ENCODE peak calls at places on chromosomes 11 and 22, in six cellular contexts. One of them, this sample, is unnamed.

GRCh38 chr11:57711414-57712255 is at the start of gene MED19:
- DNase-seq in NCI-H1417: peak
- DNase-seq in GM04504: peak
- DNase-seq in natural killer cell: peak
- DNase-seq in left cardiac atrium: peak
- DNase-seq in activated T-helper 2 cell treated with anti-CD3 and anti-CD28 coated beads, Interferon-gamma antibody, Interleukin-2, Interleukin-4, amounts not matched to agents 10 μg/mL and 5 μg/mL and 100 μg/mL, durations not matched to agents 14 hours and 24 hours and 36 hours: peak
- DNase-seq in this sample: peak

GRCh38 chr11:38582756-38583155 is 1984.7 kb upstream of the RAG2 start:
- DNase-seq in NCI-H1417: no peak
- DNase-seq in GM04504: no peak
- DNase-seq in natural killer cell: no peak
- DNase-seq in left cardiac atrium: no peak
- DNase-seq in activated T-helper 2 cell treated with anti-CD3 and anti-CD28 coated beads, Interferon-gamma antibody, Interleukin-2, Interleukin-4, amounts not matched to agents 10 μg/mL and 5 μg/mL and 100 μg/mL, durations not matched to agents 14 hours and 24 hours and 36 hours: no peak
- DNase-seq in this sample: no peak

GRCh38 chr11:77065878-77066228 is 918 bp upstream of the CAPN5 start:
- DNase-seq in NCI-H1417: no peak
- DNase-seq in GM04504: no peak
- DNase-seq in natural killer cell: no peak
- DNase-seq in left cardiac atrium: peak
- DNase-seq in activated T-helper 2 cell treated with anti-CD3 and anti-CD28 coated beads, Interferon-gamma antibody, Interleukin-2, Interleukin-4, amounts not matched to agents 10 μg/mL and 5 μg/mL and 100 μg/mL, durations not matched to agents 14 hours and 24 hours and 36 hours: no peak
- DNase-seq in this sample: no peak

GRCh38 chr22:31044262-31044861 is 36.8 kb upstream of the SMTN start:
- DNase-seq in NCI-H1417: no peak
- DNase-seq in GM04504: peak
- DNase-seq in natural killer cell: no peak
- DNase-seq in left cardiac atrium: peak
- DNase-seq in activated T-helper 2 cell treated with anti-CD3 and anti-CD28 coated beads, Interferon-gamma antibody, Interleukin-2, Interleukin-4, amounts not matched to agents 10 μg/mL and 5 μg/mL and 100 μg/mL, durations not matched to agents 14 hours and 24 hours and 36 hours: no peak
- DNase-seq in this sample: no peak

GRCh38 chr11:71562120-71562519 is 3.2 kb upstream of the KRTAP5-10 start:
- DNase-seq in NCI-H1417: no peak
- DNase-seq in GM04504: no peak
- DNase-seq in natural killer cell: no peak
- DNase-seq in left cardiac atrium: no peak
- DNase-seq in activated T-helper 2 cell treated with anti-CD3 and anti-CD28 coated beads, Interferon-gamma antibody, Interleukin-2, Interleukin-4, amounts not matched to agents 10 μg/mL and 5 μg/mL and 100 μg/mL, durations not matched to agents 14 hours and 24 hours and 36 hours: no peak
- DNase-seq in this sample: no peak

GRCh38 chr11:62556872-62557631 is 10.4 kb upstream of the AHNAK start:
- DNase-seq in NCI-H1417: no peak
- DNase-seq in GM04504: no peak
- DNase-seq in natural killer cell: no peak
- DNase-seq in left cardiac atrium: peak
- DNase-seq in activated T-helper 2 cell treated with anti-CD3 and anti-CD28 coated beads, Interferon-gamma antibody, Interleukin-2, Interleukin-4, amounts not matched to agents 10 μg/mL and 5 μg/mL and 100 μg/mL, durations not matched to agents 14 hours and 24 hours and 36 hours: peak
- DNase-seq in this sample: no peak

GRCh38 chr11:47149781-47150180 is 26.9 kb downstream of the ARFGAP2 start:
- DNase-seq in NCI-H1417: no peak
- DNase-seq in GM04504: no peak
- DNase-seq in natural killer cell: no peak
- DNase-seq in left cardiac atrium: no peak
- DNase-seq in activated T-helper 2 cell treated with anti-CD3 and anti-CD28 coated beads, Interferon-gamma antibody, Interleukin-2, Interleukin-4, amounts not matched to agents 10 μg/mL and 5 μg/mL and 100 μg/mL, durations not matched to agents 14 hours and 24 hours and 36 hours: no peak
- DNase-seq in this sample: no peak

GRCh38 chr11:76459299-76459698 is 14.5 kb downstream of the EMSY start:
- DNase-seq in NCI-H1417: no peak
- DNase-seq in GM04504: no peak
- DNase-seq in natural killer cell: no peak
- DNase-seq in left cardiac atrium: no peak
- DNase-seq in activated T-helper 2 cell treated with anti-CD3 and anti-CD28 coated beads, Interferon-gamma antibody, Interleukin-2, Interleukin-4, amounts not matched to agents 10 μg/mL and 5 μg/mL and 100 μg/mL, durations not matched to agents 14 hours and 24 hours and 36 hours: no peak
- DNase-seq in this sample: no peak

GRCh38 chr11:120079750-120080610 is 57.9 kb downstream of the TRIM29 start:
- DNase-seq in NCI-H1417: no peak
- DNase-seq in GM04504: no peak
- DNase-seq in natural killer cell: peak
- DNase-seq in left cardiac atrium: no peak
- DNase-seq in activated T-helper 2 cell treated with anti-CD3 and anti-CD28 coated beads, Interferon-gamma antibody, Interleukin-2, Interleukin-4, amounts not matched to agents 10 μg/mL and 5 μg/mL and 100 μg/mL, durations not matched to agents 14 hours and 24 hours and 36 hours: no peak
- DNase-seq in this sample: no peak

GRCh38 chr22:46094676-46095075 is 55.6 kb upstream of the PPARA start:
- DNase-seq in NCI-H1417: no peak
- DNase-seq in GM04504: no peak
- DNase-seq in natural killer cell: no peak
- DNase-seq in left cardiac atrium: no peak
- DNase-seq in activated T-helper 2 cell treated with anti-CD3 and anti-CD28 coated beads, Interferon-gamma antibody, Interleukin-2, Interleukin-4, amounts not matched to agents 10 μg/mL and 5 μg/mL and 100 μg/mL, durations not matched to agents 14 hours and 24 hours and 36 hours: no peak
- DNase-seq in this sample: no peak

GRCh38 chr11:80844110-80844509 is 1403.3 kb upstream of the TENM4 start:
- DNase-seq in NCI-H1417: no peak
- DNase-seq in GM04504: no peak
- DNase-seq in natural killer cell: no peak
- DNase-seq in left cardiac atrium: no peak
- DNase-seq in activated T-helper 2 cell treated with anti-CD3 and anti-CD28 coated beads, Interferon-gamma antibody, Interleukin-2, Interleukin-4, amounts not matched to agents 10 μg/mL and 5 μg/mL and 100 μg/mL, durations not matched to agents 14 hours and 24 hours and 36 hours: no peak
- DNase-seq in this sample: no peak

GRCh38 chr11:17753153-17753552 is 18.6 kb downstream of the KCNC1 start:
- DNase-seq in NCI-H1417: no peak
- DNase-seq in GM04504: no peak
- DNase-seq in natural killer cell: no peak
- DNase-seq in left cardiac atrium: no peak
- DNase-seq in activated T-helper 2 cell treated with anti-CD3 and anti-CD28 coated beads, Interferon-gamma antibody, Interleukin-2, Interleukin-4, amounts not matched to agents 10 μg/mL and 5 μg/mL and 100 μg/mL, durations not matched to agents 14 hours and 24 hours and 36 hours: no peak
- DNase-seq in this sample: no peak

GRCh38 chr11:68826726-68827125 is 15.0 kb downstream of the CPT1A start:
- DNase-seq in NCI-H1417: no peak
- DNase-seq in GM04504: no peak
- DNase-seq in natural killer cell: no peak
- DNase-seq in left cardiac atrium: no peak
- DNase-seq in activated T-helper 2 cell treated with anti-CD3 and anti-CD28 coated beads, Interferon-gamma antibody, Interleukin-2, Interleukin-4, amounts not matched to agents 10 μg/mL and 5 μg/mL and 100 μg/mL, durations not matched to agents 14 hours and 24 hours and 36 hours: no peak
- DNase-seq in this sample: no peak

GRCh38 chr11:2151500-2152257 is 9.3 kb downstream of the INS start:
- DNase-seq in NCI-H1417: peak
- DNase-seq in GM04504: no peak
- DNase-seq in natural killer cell: peak
- DNase-seq in left cardiac atrium: peak
- DNase-seq in activated T-helper 2 cell treated with anti-CD3 and anti-CD28 coated beads, Interferon-gamma antibody, Interleukin-2, Interleukin-4, amounts not matched to agents 10 μg/mL and 5 μg/mL and 100 μg/mL, durations not matched to agents 14 hours and 24 hours and 36 hours: peak
- DNase-seq in this sample: peak

GRCh38 chr22:20531404-20532181 is 24.2 kb downstream of the MED15 start:
- DNase-seq in NCI-H1417: no peak
- DNase-seq in GM04504: peak
- DNase-seq in natural killer cell: no peak
- DNase-seq in left cardiac atrium: peak
- DNase-seq in activated T-helper 2 cell treated with anti-CD3 and anti-CD28 coated beads, Interferon-gamma antibody, Interleukin-2, Interleukin-4, amounts not matched to agents 10 μg/mL and 5 μg/mL and 100 μg/mL, durations not matched to agents 14 hours and 24 hours and 36 hours: no peak
- DNase-seq in this sample: no peak

GRCh38 chr11:65866524-65867283 is 5.9 kb downstream of the EFEMP2 start:
- DNase-seq in NCI-H1417: no peak
- DNase-seq in GM04504: no peak
- DNase-seq in natural killer cell: no peak
- DNase-seq in left cardiac atrium: peak
- DNase-seq in activated T-helper 2 cell treated with anti-CD3 and anti-CD28 coated beads, Interferon-gamma antibody, Interleukin-2, Interleukin-4, amounts not matched to agents 10 μg/mL and 5 μg/mL and 100 μg/mL, durations not matched to agents 14 hours and 24 hours and 36 hours: no peak
- DNase-seq in this sample: no peak

This sample was measured in AG09309.